ENCODE peak calls at places on chromosomes 1 and 21, in six cellular contexts. One of them, this sample, is unnamed.

GRCh38 chr1:160567858-160568682 is 11.2 kb downstream of the CD84 start:
- DNase-seq in H9: no peak
- DNase-seq in mesenchymal stem cell: no peak
- DNase-seq in H1: no peak
- DNase-seq in neuronal stem cell: no peak
- DNase-seq in IMR-90: no peak
- DNase-seq in this sample: no peak

GRCh38 chr1:6581561-6582305 is 1.9 kb downstream of the ZBTB48 start:
- DNase-seq in H9: no peak
- DNase-seq in H1: no peak
- DNase-seq in mesenchymal stem cell: no peak
- DNase-seq in IMR-90: no peak
- DNase-seq in neuronal stem cell: no peak
- DNase-seq in this sample: no peak

GRCh38 chr1:160070243-160071163 is 543 bp upstream of the KCNJ10 start:
- DNase-seq in mesenchymal stem cell: peak; percentile 75
- DNase-seq in neuronal stem cell: peak; percentile 75
- DNase-seq in H1: no peak
- DNase-seq in IMR-90: peak; percentile 27
- DNase-seq in H9: peak; percentile 95
- DNase-seq in this sample: peak; percentile 75

GRCh38 chr1:151210830-151211229 is 12.5 kb downstream of the PIP5K1A start:
- DNase-seq in mesenchymal stem cell: peak; percentile 29
- DNase-seq in neuronal stem cell: no peak
- DNase-seq in IMR-90: peak; percentile 72
- DNase-seq in H1: no peak
- DNase-seq in H9: no peak
- DNase-seq in this sample: no peak

GRCh38 chr1:95369985-95370670 is 136.1 kb downstream of the RWDD3 start:
- DNase-seq in IMR-90: no peak
- DNase-seq in mesenchymal stem cell: no peak
- DNase-seq in H9: no peak
- DNase-seq in H1: no peak
- DNase-seq in neuronal stem cell: no peak
- DNase-seq in this sample: no peak

GRCh38 chr1:75632350-75632949 is 21.5 kb upstream of the SLC44A5 start:
- DNase-seq in mesenchymal stem cell: peak; percentile 41
- DNase-seq in H1: no peak
- DNase-seq in IMR-90: peak; percentile 23
- DNase-seq in H9: no peak
- DNase-seq in neuronal stem cell: peak; percentile 31
- DNase-seq in this sample: peak; percentile 72

GRCh38 chr1:97906567-97907228 is 14.1 kb downstream of the DPYD start:
- DNase-seq in H1: no peak
- DNase-seq in IMR-90: peak; percentile 90
- DNase-seq in H9: no peak
- DNase-seq in mesenchymal stem cell: peak; percentile 56
- DNase-seq in neuronal stem cell: no peak
- DNase-seq in this sample: peak; percentile 22

GRCh38 chr1:208374391-208374941 is 130.3 kb upstream of the PLXNA2 start:
- DNase-seq in mesenchymal stem cell: peak; percentile 38
- DNase-seq in H1: no peak
- DNase-seq in neuronal stem cell: no peak
- DNase-seq in H9: no peak
- DNase-seq in IMR-90: no peak
- DNase-seq in this sample: peak; percentile 70

GRCh38 chr1:164971391-164971790 is 385.1 kb downstream of the LMX1A start:
- DNase-seq in IMR-90: no peak
- DNase-seq in mesenchymal stem cell: no peak
- DNase-seq in H9: no peak
- DNase-seq in H1: no peak
- DNase-seq in neuronal stem cell: no peak
- DNase-seq in this sample: no peak

GRCh38 chr1:171252482-171252881 is 4.2 kb downstream of the FMO1 start:
- DNase-seq in H9: no peak
- DNase-seq in H1: no peak
- DNase-seq in neuronal stem cell: no peak
- DNase-seq in mesenchymal stem cell: no peak
- DNase-seq in IMR-90: no peak
- DNase-seq in this sample: no peak

GRCh38 chr1:77036560-77036959 is 169.3 kb downstream of the ST6GALNAC5 start:
- DNase-seq in H9: no peak
- DNase-seq in neuronal stem cell: no peak
- DNase-seq in IMR-90: peak; percentile 56
- DNase-seq in H1: no peak
- DNase-seq in mesenchymal stem cell: peak; percentile 54
- DNase-seq in this sample: no peak

GRCh38 chr1:11286735-11287410 is 13.9 kb downstream of the UBIAD1 start:
- DNase-seq in H9: peak; percentile 58
- DNase-seq in IMR-90: peak; percentile 56
- DNase-seq in H1: peak; percentile 10
- DNase-seq in neuronal stem cell: peak; percentile 80
- DNase-seq in mesenchymal stem cell: no peak
- DNase-seq in this sample: no peak

GRCh38 chr21:41141031-41141457 is 26.9 kb upstream of the BACE2 start:
- DNase-seq in H9: no peak
- DNase-seq in IMR-90: peak; percentile 20
- DNase-seq in mesenchymal stem cell: no peak
- DNase-seq in H1: no peak
- DNase-seq in neuronal stem cell: no peak
- DNase-seq in this sample: no peak

GRCh38 chr1:6459850-6460265 is 6.1 kb downstream of the TNFRSF25 start:
- DNase-seq in IMR-90: no peak
- DNase-seq in H1: no peak
- DNase-seq in H9: peak; percentile 72
- DNase-seq in mesenchymal stem cell: peak; percentile 6
- DNase-seq in neuronal stem cell: no peak
- DNase-seq in this sample: no peak

GRCh38 chr1:237205400-237206064 is 163.5 kb downstream of the RYR2 start:
- DNase-seq in IMR-90: peak; percentile 16
- DNase-seq in H9: no peak
- DNase-seq in H1: no peak
- DNase-seq in mesenchymal stem cell: no peak
- DNase-seq in neuronal stem cell: no peak
- DNase-seq in this sample: peak; percentile 27

GRCh38 chr21:28602581-28602980 is 390.1 kb downstream of the LTN1 start:
- DNase-seq in mesenchymal stem cell: no peak
- DNase-seq in H9: no peak
- DNase-seq in IMR-90: no peak
- DNase-seq in H1: no peak
- DNase-seq in neuronal stem cell: no peak
- DNase-seq in this sample: no peak

GRCh38 chr1:25091671-25092070 is 140.6 kb downstream of the SYF2 start:
- DNase-seq in H9: no peak
- DNase-seq in IMR-90: no peak
- DNase-seq in neuronal stem cell: no peak
- DNase-seq in mesenchymal stem cell: no peak
- DNase-seq in H1: no peak
- DNase-seq in this sample: no peak

GRCh38 chr1:111988743-111989453 is 570 bp downstream of the KCND3 start:
- DNase-seq in H1: no peak
- DNase-seq in neuronal stem cell: no peak
- DNase-seq in mesenchymal stem cell: no peak
- DNase-seq in IMR-90: no peak
- DNase-seq in H9: peak; percentile 54
- DNase-seq in this sample: no peak

GRCh38 chr1:111990878-111991760 is 1.7 kb upstream of the KCND3 start:
- DNase-seq in H9: peak; percentile 81
- DNase-seq in neuronal stem cell: peak; percentile 50
- DNase-seq in IMR-90: no peak
- DNase-seq in H1: peak; percentile 33
- DNase-seq in mesenchymal stem cell: peak; percentile 15
- DNase-seq in this sample: peak; percentile 6

GRCh38 chr1:111990026-111990877 is 784 bp upstream of the KCND3 start:
- DNase-seq in H1: no peak
- DNase-seq in mesenchymal stem cell: peak; percentile 10
- DNase-seq in H9: peak; percentile 38
- DNase-seq in neuronal stem cell: peak; percentile 15
- DNase-seq in IMR-90: no peak
- DNase-seq in this sample: no peak

GRCh38 chr1:111989531-111990025 is at the start of gene KCND3:
- DNase-seq in mesenchymal stem cell: peak; percentile 11
- DNase-seq in H9: no peak
- DNase-seq in IMR-90: peak; percentile 3
- DNase-seq in neuronal stem cell: peak; percentile 36
- DNase-seq in H1: no peak
- DNase-seq in this sample: no peak

DNA sequence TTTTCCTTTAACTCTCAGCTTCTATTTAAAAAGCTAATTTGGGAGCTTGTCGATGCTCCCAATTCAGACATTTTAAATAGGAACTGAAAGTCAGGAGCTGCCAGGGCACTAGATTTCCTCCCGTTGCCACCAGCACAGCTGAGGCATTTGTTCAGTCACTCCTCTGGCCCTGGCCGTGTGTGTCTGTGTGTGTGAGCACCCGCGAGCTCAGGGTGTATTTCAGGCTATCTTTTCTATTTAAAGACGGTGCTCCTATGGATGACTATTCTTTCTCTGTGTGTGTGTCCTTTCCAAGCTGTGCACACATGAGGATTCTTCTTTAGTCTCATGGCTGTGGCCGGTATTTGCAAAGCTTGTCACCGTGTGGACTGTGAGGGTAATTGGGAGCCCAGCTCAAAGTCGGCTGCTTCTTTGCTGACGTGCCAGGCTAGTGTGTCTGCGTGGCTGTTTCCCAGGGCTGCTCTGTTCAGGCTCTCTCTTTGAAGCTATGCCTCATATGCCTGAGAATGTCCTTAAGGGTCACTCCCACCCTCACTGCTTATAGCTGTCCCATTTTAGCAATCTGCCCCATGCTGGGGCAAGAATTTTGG is 3.0 kb upstream of the KCND3 start:
- DNase-seq in mesenchymal stem cell: no peak
- DNase-seq in neuronal stem cell: no peak
- DNase-seq in IMR-90: no peak
- DNase-seq in H9: no peak
- DNase-seq in H1: no peak
- DNase-seq in this sample: no peak
- H2BK120ac ChIP-seq in mesenchymal stem cell: no peak overlapping the region
- H2BK120ac ChIP-seq in neuronal stem cell: no peak overlapping the region
- H2BK120ac ChIP-seq in IMR-90: no peak overlapping the region
- H2BK120ac ChIP-seq in H9: no peak overlapping the region
- H2BK120ac ChIP-seq in H1: no peak overlapping the region
- H2BK120ac ChIP-seq in this sample: no peak overlapping the region

GRCh38 chr1:32540589-32540988 is 1.4 kb downstream of the ZBTB8A start:
- DNase-seq in H1: no peak
- DNase-seq in neuronal stem cell: no peak
- DNase-seq in mesenchymal stem cell: peak; percentile 5
- DNase-seq in H9: no peak
- DNase-seq in IMR-90: no peak
- DNase-seq in this sample: no peak
- H2AFZ ChIP-seq in H1: no peak overlapping the region
- H2AFZ ChIP-seq in neuronal stem cell: peak overlapping the region; percentile 95
- H2AFZ ChIP-seq in mesenchymal stem cell: no peak overlapping the region
- H2AFZ ChIP-seq in H9: no peak overlapping the region
- H2AFZ ChIP-seq in IMR-90: peak overlapping the region; percentile 86
- H2AFZ ChIP-seq in this sample: peak overlapping the region; percentile 8

GRCh38 chr1:216599851-216600250 is 123.4 kb downstream of the ESRRG start:
- DNase-seq in H9: no peak
- DNase-seq in H1: no peak
- DNase-seq in IMR-90: no peak
- DNase-seq in neuronal stem cell: peak; percentile 42
- DNase-seq in mesenchymal stem cell: no peak
- DNase-seq in this sample: no peak

GRCh38 chr1:216598448-216598847 is 124.8 kb downstream of the ESRRG start:
- DNase-seq in mesenchymal stem cell: no peak
- DNase-seq in H1: no peak
- DNase-seq in IMR-90: no peak
- DNase-seq in neuronal stem cell: peak; percentile 51
- DNase-seq in H9: no peak
- DNase-seq in this sample: no peak

GRCh38 chr1:216604771-216605170 is 118.5 kb downstream of the ESRRG start:
- DNase-seq in H1: no peak
- DNase-seq in IMR-90: no peak
- DNase-seq in H9: no peak
- DNase-seq in neuronal stem cell: no peak
- DNase-seq in mesenchymal stem cell: no peak
- DNase-seq in this sample: no peak

GRCh38 chr1:216601427-216601751 is 121.8 kb downstream of the ESRRG start:
- DNase-seq in IMR-90: no peak
- DNase-seq in H1: no peak
- DNase-seq in neuronal stem cell: no peak
- DNase-seq in mesenchymal stem cell: no peak
- DNase-seq in H9: no peak
- DNase-seq in this sample: no peak

DNA sequence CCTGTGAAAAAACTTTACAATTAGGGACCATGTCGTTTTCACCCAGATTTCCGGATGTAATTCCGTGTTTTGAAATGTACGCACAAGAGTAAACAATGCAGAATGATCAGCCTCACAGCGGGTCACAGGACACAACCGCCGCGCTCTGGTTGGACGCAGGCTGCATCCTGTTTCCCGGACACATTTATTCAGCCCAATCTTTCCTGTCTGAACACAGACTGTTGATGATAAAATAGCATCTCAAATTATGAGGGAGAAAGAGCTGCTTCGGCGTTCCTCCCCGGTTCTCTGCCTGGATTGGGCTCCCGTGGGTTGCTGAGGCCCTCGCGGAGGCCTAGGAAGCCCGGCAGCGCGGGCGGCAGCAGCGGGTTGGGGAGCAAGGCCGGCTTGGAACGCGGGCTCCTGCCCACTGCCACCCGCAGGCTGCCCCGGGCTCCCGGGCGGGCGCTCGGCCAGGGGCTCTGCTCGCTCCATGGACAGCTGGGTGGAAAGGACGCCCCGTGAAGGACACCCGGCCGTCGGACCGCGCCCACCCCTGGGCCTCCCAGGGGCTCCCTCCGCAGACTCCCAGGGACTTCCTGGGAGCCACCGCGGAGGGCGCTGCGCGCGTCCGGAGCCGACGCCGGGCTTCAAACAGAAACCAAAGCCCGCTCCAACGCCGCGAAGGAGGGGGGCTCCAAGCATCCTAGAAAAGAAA is 122.4 kb downstream of the ESRRG start:
- DNase-seq in IMR-90: peak; percentile 78
- DNase-seq in neuronal stem cell: peak; percentile 65
- DNase-seq in H1: peak; percentile 38
- DNase-seq in mesenchymal stem cell: peak; percentile 90
- DNase-seq in H9: peak; percentile 73
- DNase-seq in this sample: peak; percentile 68
- H2BK120ac ChIP-seq in IMR-90: peak overlapping the region; percentile 89
- H2BK120ac ChIP-seq in neuronal stem cell: no peak overlapping the region
- H2BK120ac ChIP-seq in H1: no peak overlapping the region
- H2BK120ac ChIP-seq in mesenchymal stem cell: peak overlapping the region; percentile 97
- H2BK120ac ChIP-seq in H9: no peak overlapping the region
- H2BK120ac ChIP-seq in this sample: peak overlapping the region; percentile 86

GRCh38 chr1:121595089-121595488 is 410.3 kb downstream of the SRGAP2C start:
- DNase-seq in neuronal stem cell: no peak
- DNase-seq in H9: no peak
- DNase-seq in mesenchymal stem cell: no peak
- DNase-seq in H1: no peak
- DNase-seq in IMR-90: no peak
- DNase-seq in this sample: no peak

GRCh38 chr1:121594096-121594495 is 409.3 kb downstream of the SRGAP2C start:
- DNase-seq in H9: no peak
- DNase-seq in mesenchymal stem cell: no peak
- DNase-seq in neuronal stem cell: no peak
- DNase-seq in H1: no peak
- DNase-seq in IMR-90: no peak
- DNase-seq in this sample: no peak
- H2AFZ ChIP-seq in H9: no peak overlapping the region
- H2AFZ ChIP-seq in mesenchymal stem cell: no peak overlapping the region
- H2AFZ ChIP-seq in neuronal stem cell: no peak overlapping the region
- H2AFZ ChIP-seq in H1: no peak overlapping the region
- H2AFZ ChIP-seq in IMR-90: no peak overlapping the region
- H2AFZ ChIP-seq in this sample: no peak overlapping the region